ENCODE peak calls at places on chromosome 5, in six cellular contexts. H is HS-5; C is stimulated activated CD4-positive, alpha-beta T cell treated with anti-CD3 and anti-CD28 coated beads, Interleukin-2, amount 100 ng/mL, for 24 hours; I is COR-L47; N is GM20000; K is NCI-H2227 treated with DMSO at 0.1 percent for 48 hours. U is an unnamed sample.

GRCh38 chr5:154647760-154648143 is 107.4 kb upstream of the LARP1 start:
- DNase-seq in H (no peak), K (no peak), I (no peak), C (no peak), N (no peak), U (no peak)

GRCh38 chr5:129078660-129079059 is 15.9 kb upstream of the ISOC1 start:
- DNase-seq in N (no peak), I (no peak), C (no peak), H (no peak), K (no peak), U (no peak)

GRCh38 chr5:14580037-14581034 is 1.3 kb upstream of the OTULINL start:
- DNase-seq in C (no peak), H (no peak), K (no peak), N (no peak), I (no peak), U (no peak)

GRCh38 chr5:150271923-150272322 is 17.6 kb downstream of the CAMK2A start:
- DNase-seq in N (no peak), H (no peak), I (no peak), C (no peak), K (no peak), U (no peak)

GRCh38 chr5:2883771-2884170 is 132.3 kb upstream of the IRX2 start:
- DNase-seq in C (no peak), K (no peak), N (no peak), I (no peak), H (no peak), U (peak)

GRCh38 chr5:135356522-135357318 is 42.3 kb downstream of the MACROH2A1 start:
- DNase-seq in C (no peak), N (no peak), K (no peak), H (no peak), I (no peak), U (no peak)

GRCh38 chr5:3793162-3793561 is 197.5 kb downstream of the IRX1 start:
- DNase-seq in C (no peak), I (no peak), H (no peak), K (no peak), N (no peak), U (no peak)

GRCh38 chr5:34709861-34710673 is 53.9 kb downstream of the RAI14 start:
- DNase-seq in I (no peak), N (no peak), C (no peak), K (no peak), H (peak), U (no peak)

GRCh38 chr5:157046041-157046440 is 12.9 kb downstream of the HAVCR1 start:
- DNase-seq in N (no peak), H (no peak), C (no peak), K (no peak), I (no peak), U (no peak)